ENCODE peak calls at places on chromosomes 11 and 22, in seven cellular contexts. X is H9; V is naive thymus-derived CD4-positive, alpha-beta T cell; G is suprapubic skin; R is colonic mucosa; Z is fibroblast of lung; N is aorta. C is an unnamed sample. For H3K9me3 and H3K4me1, the result is how much of the 10 kb centered on the place peaks cover.

GRCh38 chr11:117657801-117658200 is 139.2 kb downstream of the DSCAML1 start:
- DNase-seq in X (no peak), V (no peak), G (no peak), R (no peak), Z (no peak), N (no peak), C (no peak)

GRCh38 chr22:24153353-24153752 is 27.9 kb upstream of the SUSD2 start:
- DNase-seq in X (no peak), V (peak), G (no peak), R (no peak), Z (no peak), N (no peak), C (no peak)

GRCh38 chr22:37782340-37783168 is 25.2 kb upstream of the GCAT start:
- DNase-seq in X (no peak), V (no peak), G (no peak), R (peak), Z (no peak), N (no peak), C (no peak)

GRCh38 chr11:12631651-12632050 is 42.6 kb upstream of the TEAD1 start:
- DNase-seq in X (no peak), V (no peak), G (no peak), R (no peak), Z (no peak), N (no peak), C (no peak)

GRCh38 chr22:24789516-24789915 is 15.0 kb upstream of the PIWIL3 start:
- DNase-seq in X (no peak), V (no peak), G (no peak), R (no peak), Z (no peak), N (no peak), C (no peak)

GRCh38 chr22:50525104-50525958 is at the start of gene SCO2:
- DNase-seq in X (peak), V (peak), G (peak), R (peak), Z (peak), N (peak), C (peak)

GRCh38 chr22:49052023-49052538 is 775.6 kb downstream of the BRD1 start:
- DNase-seq in X (peak), V (no peak), G (no peak), R (peak), Z (peak), N (no peak), C (no peak)

GRCh38 chr11:76269661-76270322 is 63.5 kb upstream of the WNT11 start:
- DNase-seq in X (no peak), V (no peak), G (no peak), R (no peak), Z (no peak), N (no peak), C (no peak)

GRCh38 chr11:103125462-103125861 is 16.2 kb downstream of the DYNC2H1 start:
- DNase-seq in X (no peak), V (no peak), G (no peak), R (no peak), Z (no peak), N (no peak), C (no peak)

GRCh38 chr11:62575156-62575555 is 1.5 kb upstream of the EEF1G start:
- DNase-seq in X (no peak), V (no peak), G (peak), R (peak), Z (no peak), N (peak), C (no peak)

GRCh38 chr22:45785458-45785857 is 113.8 kb downstream of the ATXN10 start:
- DNase-seq in X (no peak), V (no peak), G (no peak), R (peak), Z (no peak), N (no peak), C (no peak)

GRCh38 chr22:28674121-28674563 is 5.5 kb downstream of the TTC28 start:
- DNase-seq in X (no peak), V (peak), G (no peak), R (no peak), Z (peak), N (no peak), C (no peak)

GRCh38 chr22:30867746-30868662 is 100.6 kb downstream of the MORC2 start:
- DNase-seq in X (peak), V (no peak), G (peak), R (no peak), Z (no peak), N (peak), C (peak)

GRCh38 chr11:43943357-43943930 is 1.0 kb downstream of the C11orf96 start:
- DNase-seq in X (no peak), V (no peak), G (peak), R (no peak), Z (no peak), N (peak), C (no peak)

GRCh38 chr11:21412652-21413383 is 743.4 kb downstream of the NELL1 start:
- DNase-seq in X (no peak), V (no peak), G (no peak), R (no peak), Z (no peak), N (no peak), C (no peak)

GRCh38 chr22:27919943-27920755 is 1.1 kb upstream of the PITPNB start:
- DNase-seq in X (peak), V (no peak), G (no peak), R (peak), Z (peak), N (no peak), C (no peak)

GRCh38 chr11:72750556-72751292 is 1.5 kb downstream of the ARAP1 start:
- DNase-seq in X (no peak), V (no peak), G (no peak), R (no peak), Z (no peak), N (no peak), C (no peak)

GRCh38 chr22:46293591-46294260 is 2.9 kb upstream of the GTSE1 start:
- DNase-seq in X (no peak), V (no peak), G (no peak), R (no peak), Z (peak), N (peak), C (peak)

GRCh38 chr11:134277176-134278001 is 1.2 kb downstream of the GLB1L3 start:
- DNase-seq in X (peak), V (no peak), G (no peak), R (no peak), Z (no peak), N (no peak), C (no peak)

DNA sequence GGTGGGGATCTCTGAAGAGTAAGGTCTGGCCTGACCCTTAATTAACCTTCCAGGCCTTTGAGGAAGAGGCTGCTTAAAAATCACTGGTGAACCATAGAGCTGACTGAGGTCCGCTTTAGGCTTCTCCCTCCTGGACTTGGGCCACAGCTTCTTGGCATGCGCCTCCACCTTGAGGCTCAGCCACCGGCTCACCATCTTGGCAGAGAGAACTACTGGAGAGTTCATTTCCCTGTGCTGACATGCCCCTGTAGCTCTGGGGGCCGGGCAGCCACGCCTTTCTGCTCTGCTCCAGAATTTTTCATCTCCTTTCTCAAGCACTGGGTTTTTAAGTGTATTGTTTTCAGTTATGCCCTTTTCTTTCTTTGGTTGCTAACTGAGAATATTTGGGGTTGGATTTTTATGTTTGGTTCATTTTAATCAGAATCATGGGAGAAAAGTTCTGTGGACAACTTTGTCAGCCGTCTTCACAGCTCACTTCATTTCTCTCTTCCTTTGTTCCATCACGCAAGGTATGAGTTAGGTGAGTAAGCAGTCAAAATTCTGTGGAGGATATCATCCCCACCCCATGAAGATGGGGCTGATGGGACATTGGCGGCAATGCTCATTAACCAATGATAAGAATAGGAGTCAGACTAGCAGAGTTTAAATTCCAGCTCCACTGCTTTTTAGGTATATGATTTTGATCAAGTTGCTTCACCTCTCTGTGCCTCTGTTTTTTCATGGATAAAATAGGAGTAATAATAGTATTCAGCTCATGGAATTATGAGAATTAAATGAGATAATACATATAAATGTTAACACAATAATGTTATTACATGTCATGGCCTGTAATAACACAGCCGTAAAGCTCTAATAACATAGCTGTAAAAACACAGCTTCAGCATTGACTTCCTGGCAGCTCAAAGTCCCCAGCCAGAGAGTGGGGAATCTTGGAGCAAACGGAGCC is 103.9 kb downstream of the DBX1 start:
- DNase-seq in X (no peak), V (no peak), G (no peak), R (no peak), Z (no peak), N (peak), C (no peak)
- H3K27ac ChIP-seq in X (no peak), V (no peak), G (peak), R (no peak), Z (no peak), N (peak), C (no peak)

DNA sequence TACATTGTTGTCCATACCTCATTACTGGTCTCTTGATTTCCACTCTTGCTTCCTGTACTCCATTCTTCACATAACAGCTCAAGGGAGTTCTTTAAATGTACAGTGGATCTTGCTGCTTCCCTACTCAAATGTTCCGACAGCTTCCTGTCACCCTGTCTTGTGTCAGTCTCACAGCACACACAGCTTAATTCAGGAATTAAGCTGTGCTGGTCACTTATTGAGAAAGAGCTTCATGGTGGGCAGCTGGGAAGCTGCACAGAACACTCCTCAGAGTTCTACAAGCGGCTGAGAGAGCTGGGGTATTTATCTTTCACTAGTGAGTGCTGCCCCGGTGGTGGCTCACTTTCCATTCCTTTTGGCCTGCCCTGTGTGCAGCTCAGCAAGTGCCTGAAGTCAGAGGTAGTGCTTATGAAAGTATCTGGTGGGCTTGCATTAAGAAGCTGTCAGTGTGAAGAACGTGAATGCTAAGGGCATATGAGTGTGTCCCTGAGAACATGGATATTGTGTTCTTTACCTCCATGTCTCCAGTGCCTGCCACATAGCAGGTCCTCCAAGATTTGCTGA is 48.7 kb downstream of the KCNQ1OT1 start:
- DNase-seq in X (no peak), V (no peak), G (no peak), R (no peak), Z (no peak), N (no peak), C (no peak)
- H3K9me3 ChIP-seq in X (half or more), V (under half), G (under half), R (under half), Z (under half), N (under half), C (under half)

GRCh38 chr11:1847006-1847735 is 5.7 kb upstream of the LSP1 start:
- DNase-seq in X (no peak), V (no peak), G (no peak), R (no peak), Z (no peak), N (no peak), C (no peak)

GRCh38 chr11:1845095-1845429 is 6.3 kb downstream of the TNNI2 start:
- DNase-seq in X (no peak), V (no peak), G (no peak), R (no peak), Z (no peak), N (no peak), C (no peak)

GRCh38 chr11:1844221-1845094 is 5.7 kb downstream of the TNNI2 start:
- DNase-seq in X (no peak), V (peak), G (no peak), R (peak), Z (peak), N (no peak), C (peak)

GRCh38 chr11:1846453-1846932 is 6.4 kb upstream of the LSP1 start:
- DNase-seq in X (no peak), V (no peak), G (no peak), R (no peak), Z (no peak), N (no peak), C (no peak)

DNA sequence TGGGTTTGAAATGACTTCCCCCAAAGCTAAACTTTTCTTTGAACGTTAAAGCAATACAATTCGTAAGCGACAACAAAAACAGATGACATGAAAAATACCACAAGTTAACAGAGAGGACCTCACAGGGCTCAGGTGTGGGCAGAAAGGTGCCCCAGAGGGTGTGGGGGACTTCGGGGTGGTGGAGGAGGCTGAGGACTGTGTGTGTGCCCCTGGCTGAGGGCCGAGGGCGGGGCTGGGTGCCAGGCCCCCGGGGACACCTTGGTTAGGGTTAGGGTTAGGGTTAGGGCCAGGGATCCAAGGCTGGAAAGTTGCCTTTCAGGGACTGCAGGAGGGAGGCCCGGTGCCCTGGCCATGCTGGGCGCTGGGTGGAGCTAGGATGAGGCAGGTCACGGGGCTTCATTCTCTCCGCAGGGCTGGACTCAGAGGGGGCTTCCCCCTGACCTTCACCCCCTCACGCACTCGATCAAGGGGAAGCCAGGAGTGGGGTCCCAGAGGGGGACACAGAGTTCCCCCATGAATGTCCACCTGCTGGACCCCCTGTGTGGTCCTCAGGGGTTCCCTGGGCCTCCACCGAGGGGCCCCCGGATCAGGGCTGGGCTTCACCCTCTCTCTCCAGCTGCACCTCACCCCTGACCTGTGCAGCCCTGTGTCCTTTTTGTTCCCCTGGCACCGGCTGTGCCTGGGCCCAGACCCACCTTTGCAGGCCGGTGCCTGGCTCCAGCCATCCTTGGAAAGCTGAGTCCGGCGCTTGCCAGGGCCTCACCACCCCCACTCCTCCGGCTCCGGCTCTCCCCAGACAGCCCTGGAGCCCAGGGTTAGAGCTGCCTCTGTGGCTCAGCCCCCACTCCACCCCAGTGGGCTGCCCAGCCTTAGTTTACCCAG is 7.0 kb downstream of the TNNI2 start:
- DNase-seq in X (no peak), V (no peak), G (no peak), R (no peak), Z (no peak), N (no peak), C (peak)
- H3K4me1 ChIP-seq in X (under half), V (half or more), G (under half), R (under half), Z (under half), N (under half), C (under half)

DNA sequence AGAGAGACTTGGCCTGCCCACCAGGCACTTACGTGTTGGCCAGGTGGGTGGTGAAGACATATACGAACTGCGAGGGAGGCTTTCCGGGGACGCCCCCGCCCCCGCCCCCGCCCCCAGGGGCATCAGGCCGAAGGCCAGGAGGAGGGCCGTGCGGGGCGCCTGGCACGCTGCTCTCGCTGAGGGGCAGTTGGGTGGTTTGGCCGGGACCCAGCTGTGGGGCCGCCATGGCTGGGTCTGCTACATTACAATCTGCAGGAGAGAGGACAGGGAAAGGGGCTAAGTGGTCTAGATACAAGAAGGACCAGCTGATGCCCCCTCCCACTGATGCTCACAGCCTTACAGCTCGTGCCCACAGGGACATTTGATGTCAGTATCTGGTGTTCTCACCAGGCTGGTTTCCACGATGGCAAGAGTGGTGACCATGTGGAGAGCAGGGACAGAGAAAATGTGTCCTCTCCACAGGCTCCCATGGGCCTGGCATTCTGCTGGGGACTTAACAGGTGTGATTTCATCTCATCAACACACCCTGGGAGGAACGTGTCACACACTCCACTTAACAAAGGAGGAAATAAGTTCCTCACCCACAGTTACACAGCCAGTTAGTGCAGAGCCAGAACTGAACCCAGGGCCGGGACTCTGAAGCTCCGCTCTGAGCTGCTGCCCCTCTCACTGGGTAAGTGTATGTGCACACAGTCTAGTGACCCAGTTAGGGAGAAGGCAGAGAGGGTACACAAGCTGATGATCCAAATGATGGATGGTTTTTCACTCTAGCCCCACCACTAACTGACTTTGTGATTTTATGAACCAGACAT is 19.7 kb downstream of the CXCR5 start:
- DNase-seq in X (no peak), V (no peak), G (no peak), R (no peak), Z (no peak), N (no peak), C (no peak)
- H3K27ac ChIP-seq in X (no peak), V (peak), G (no peak), R (no peak), Z (no peak), N (peak), C (no peak)

DNA sequence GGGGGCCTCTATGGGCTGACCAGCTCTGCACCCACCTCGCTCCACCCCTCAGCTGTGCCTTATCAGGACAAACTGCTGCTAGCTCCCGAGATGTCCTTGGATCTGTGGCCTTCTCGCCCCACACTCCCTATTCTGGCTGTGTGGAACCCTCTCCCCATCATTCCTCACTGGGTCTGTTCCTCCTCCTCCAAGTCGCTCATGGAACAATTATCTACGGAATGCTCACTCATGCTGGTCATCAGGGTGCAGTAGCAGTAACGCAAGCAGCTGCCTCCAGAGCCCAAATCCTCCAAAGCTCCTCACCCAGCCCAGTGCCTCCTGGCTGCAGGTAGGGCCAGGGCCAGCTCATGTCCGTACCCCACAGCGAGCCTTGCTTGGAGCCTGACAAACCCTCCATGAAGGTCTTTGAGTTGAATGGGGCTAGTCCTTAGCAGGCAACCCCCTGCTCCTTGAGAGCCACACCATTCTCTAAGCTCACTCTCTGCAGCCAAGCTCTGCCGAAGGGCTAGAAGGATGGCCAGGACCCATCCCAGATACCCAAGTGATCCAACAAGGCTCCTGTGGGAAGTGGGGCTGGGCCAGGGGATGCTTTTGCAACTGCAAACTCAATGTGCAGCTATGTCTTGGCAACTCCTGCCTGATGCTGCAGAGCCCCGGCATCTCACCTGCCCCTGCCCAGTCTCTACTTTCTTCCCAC is 977.8 kb downstream of the TBC1D22A start:
- DNase-seq in X (no peak), V (no peak), G (no peak), R (no peak), Z (no peak), N (no peak), C (no peak)
- H3K9me3 ChIP-seq in X (under half), V (under half), G (under half), R (under half), Z (under half), N (under half), C (under half)